ENCODE peak calls at places on chromosomes 3 and 15, in nine cellular contexts. J is heart left ventricle; R is naive thymus-derived CD4-positive, alpha-beta T cell; A is adrenal gland; X is sigmoid colon; C is pancreas; Q is ovary; B is right lobe of liver; Y is PC-3. K is an unnamed sample.

GRCh38 chr15:92899910-92900711 is at the start of gene CHD2:
- DNase-seq in B (peak), A (peak), R (peak), C (no peak), Q (peak), J (peak), Y (peak), X (peak), K (peak)

GRCh38 chr3:101813817-101814440 is 34.9 kb downstream of the NXPE3 start:
- DNase-seq in A (no peak), J (no peak), C (no peak), B (no peak), Y (peak), R (no peak), X (no peak), Q (no peak), K (no peak)

GRCh38 chr3:23402728-23403505 is 199.8 kb downstream of the UBE2E2 start:
- DNase-seq in Y (peak), A (no peak), R (no peak), X (no peak), Q (no peak), B (no peak), C (no peak), J (no peak), K (no peak)

GRCh38 chr3:30421261-30421660 is 185.1 kb upstream of the TGFBR2 start:
- DNase-seq in A (no peak), R (no peak), B (no peak), X (no peak), Q (no peak), C (no peak), J (no peak), Y (peak), K (no peak)

GRCh38 chr15:96054029-96054428 is 276.5 kb upstream of the NR2F2 start:
- DNase-seq in X (no peak), C (no peak), Q (no peak), R (no peak), J (no peak), Y (no peak), B (no peak), A (no peak), K (no peak)

GRCh38 chr15:80560601-80561025 is 134.5 kb upstream of the ABHD17C start:
- DNase-seq in B (no peak), C (no peak), J (no peak), X (no peak), Y (no peak), A (no peak), Q (no peak), R (no peak), K (no peak)

GRCh38 chr15:96073908-96074307 is 256.6 kb upstream of the NR2F2 start:
- DNase-seq in Q (no peak), A (no peak), J (no peak), Y (no peak), R (no peak), B (no peak), C (no peak), X (no peak), K (no peak)

GRCh38 chr3:14262212-14262611 is 83.6 kb downstream of the LSM3 start:
- DNase-seq in C (no peak), Y (no peak), J (no peak), A (no peak), X (no peak), Q (no peak), R (no peak), B (no peak), K (no peak)

GRCh38 chr3:132593241-132593949 is 3.7 kb upstream of the ACKR4 start:
- DNase-seq in Q (no peak), X (no peak), Y (no peak), C (no peak), A (no peak), B (no peak), R (no peak), J (no peak), K (no peak)

GRCh38 chr15:77464129-77464865 is 43.6 kb downstream of the HMG20A start:
- DNase-seq in X (no peak), J (no peak), R (no peak), Y (no peak), Q (no peak), C (no peak), B (no peak), A (no peak), K (no peak)

GRCh38 chr3:16490062-16490641 is 23.3 kb downstream of the RFTN1 start:
- DNase-seq in B (no peak), A (no peak), X (no peak), R (no peak), J (no peak), C (no peak), Y (peak), Q (no peak), K (no peak)

GRCh38 chr3:122921791-122922651 is 105.5 kb downstream of the SEMA5B start:
- DNase-seq in A (no peak), R (peak), Q (no peak), B (no peak), C (no peak), X (peak), J (no peak), Y (no peak), K (no peak)

GRCh38 chr15:70234256-70234965 is 136.7 kb upstream of the TLE3 start:
- DNase-seq in Y (no peak), A (peak), Q (no peak), C (no peak), R (no peak), J (no peak), X (peak), B (no peak), K (no peak)

GRCh38 chr3:72932416-72932815 is 44.6 kb downstream of the GXYLT2 start:
- DNase-seq in Q (no peak), J (no peak), A (no peak), X (no peak), R (no peak), B (no peak), C (no peak), Y (no peak), K (no peak)

GRCh38 chr3:161413127-161413854 is 42.0 kb upstream of the SPTSSB start:
- DNase-seq in Y (peak), R (no peak), X (no peak), Q (no peak), A (peak), B (peak), C (no peak), J (peak), K (no peak)

GRCh38 chr3:180335056-180335455 is 266.9 kb upstream of the TTC14 start:
- DNase-seq in J (no peak), B (no peak), C (no peak), X (no peak), A (no peak), R (no peak), Y (no peak), Q (no peak), K (no peak)

GRCh38 chr15:27956285-27956684 is 142.8 kb downstream of the OCA2 start:
- DNase-seq in Q (no peak), X (no peak), B (no peak), J (no peak), C (no peak), R (no peak), A (peak), Y (no peak), K (no peak)

GRCh38 chr15:24823473-24823872 is 131.3 kb upstream of the SNRPN start:
- DNase-seq in Q (no peak), B (no peak), Y (peak), C (no peak), A (no peak), R (no peak), J (peak), X (no peak), K (no peak)

GRCh38 chr3:138944842-138945645 is 1.9 kb downstream of the FOXL2 start:
- DNase-seq in X (no peak), A (peak), B (no peak), Y (no peak), J (no peak), C (peak), R (no peak), Q (peak), K (peak)

GRCh38 chr3:30548605-30549004 is 57.8 kb upstream of the TGFBR2 start:
- DNase-seq in R (peak), A (no peak), J (no peak), Y (peak), X (no peak), B (no peak), C (no peak), Q (no peak), K (no peak)

GRCh38 chr3:10376353-10376752 is 55.4 kb upstream of the SEC13 start:
- DNase-seq in Y (no peak), X (no peak), R (no peak), B (no peak), J (no peak), C (no peak), A (no peak), Q (no peak), K (peak)
- H3K4me3 ChIP-seq in Y (no peak), X (no peak), R (no peak), B (no peak), J (no peak), C (no peak), A (no peak), Q (no peak), K (no peak)

GRCh38 chr3:32815812-32816438 is 1.9 kb upstream of the TRIM71 start:
- DNase-seq in B (no peak), C (no peak), Y (no peak), R (no peak), Q (no peak), A (no peak), X (no peak), J (no peak), K (no peak)

GRCh38 chr3:32816439-32817194 is 1.2 kb upstream of the TRIM71 start:
- DNase-seq in C (peak), Y (no peak), B (no peak), J (no peak), A (peak), R (peak), X (no peak), Q (no peak), K (no peak)

GRCh38 chr3:32813180-32813579 is 4.6 kb upstream of the TRIM71 start:
- DNase-seq in B (no peak), R (no peak), X (no peak), Y (no peak), J (no peak), Q (no peak), C (no peak), A (no peak), K (no peak)

GRCh38 chr3:32817195-32817560 is 619 bp upstream of the TRIM71 start:
- DNase-seq in A (no peak), Y (no peak), X (no peak), Q (no peak), C (no peak), J (no peak), B (no peak), R (peak), K (no peak)

GRCh38 chr3:32814371-32814770 is 3.4 kb upstream of the TRIM71 start:
- DNase-seq in J (no peak), C (no peak), Q (no peak), A (no peak), B (no peak), X (no peak), R (no peak), Y (no peak), K (no peak)
- H3K4me3 ChIP-seq in J (no peak), C (no peak), Q (no peak), A (no peak), B (no peak), X (no peak), R (no peak), Y (no peak), K (no peak)

GRCh38 chr15:41622901-41623300 is 37.3 kb upstream of the MGA start:
- DNase-seq in Q (no peak), J (no peak), B (no peak), R (no peak), Y (no peak), C (no peak), A (no peak), X (no peak), K (no peak)
- H3K4me3 ChIP-seq in Q (no peak), J (no peak), B (no peak), R (no peak), Y (no peak), C (no peak), A (no peak), X (no peak), K (no peak)

GRCh38 chr15:63473999-63474809 is 30.2 kb upstream of the USP3 start:
- DNase-seq in C (no peak), Y (peak), X (no peak), R (peak), J (no peak), B (peak), Q (no peak), A (peak), K (peak)
- H3K4me3 ChIP-seq in C (no peak), Y (no peak), X (no peak), R (no peak), J (no peak), B (no peak), Q (no peak), A (no peak), K (no peak)

GRCh38 chr3:120275553-120276092 is 9.4 kb downstream of the GPR156 start:
- DNase-seq in C (no peak), X (no peak), Q (no peak), A (no peak), Y (no peak), R (no peak), J (no peak), B (no peak), K (no peak)
- H3K4me3 ChIP-seq in C (no peak), X (no peak), Q (no peak), A (no peak), Y (no peak), R (no peak), J (no peak), B (no peak), K (no peak)

DNA sequence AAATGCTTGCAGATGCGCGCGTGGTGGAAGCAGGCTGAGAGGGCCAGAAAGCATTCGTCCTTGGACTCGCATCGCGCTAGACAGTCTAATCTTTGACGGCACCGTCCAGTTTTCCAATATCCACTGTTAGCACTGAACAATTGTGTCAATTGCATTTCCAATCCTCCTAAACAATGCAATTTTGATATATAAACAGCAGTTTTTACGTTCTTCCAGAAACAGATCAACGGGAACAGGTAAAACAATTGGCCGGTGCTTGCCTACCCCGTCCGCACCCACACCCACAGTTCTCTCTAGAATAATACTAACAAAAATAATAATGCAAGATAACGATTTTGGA is 17.2 kb downstream of the CPN2 start:
- DNase-seq in A (no peak), B (no peak), R (no peak), C (no peak), Y (no peak), Q (no peak), J (no peak), X (no peak), K (no peak)
- H3K4me3 ChIP-seq in A (no peak), B (peak), R (no peak), C (peak), Y (peak), Q (no peak), J (no peak), X (peak), K (peak)

DNA sequence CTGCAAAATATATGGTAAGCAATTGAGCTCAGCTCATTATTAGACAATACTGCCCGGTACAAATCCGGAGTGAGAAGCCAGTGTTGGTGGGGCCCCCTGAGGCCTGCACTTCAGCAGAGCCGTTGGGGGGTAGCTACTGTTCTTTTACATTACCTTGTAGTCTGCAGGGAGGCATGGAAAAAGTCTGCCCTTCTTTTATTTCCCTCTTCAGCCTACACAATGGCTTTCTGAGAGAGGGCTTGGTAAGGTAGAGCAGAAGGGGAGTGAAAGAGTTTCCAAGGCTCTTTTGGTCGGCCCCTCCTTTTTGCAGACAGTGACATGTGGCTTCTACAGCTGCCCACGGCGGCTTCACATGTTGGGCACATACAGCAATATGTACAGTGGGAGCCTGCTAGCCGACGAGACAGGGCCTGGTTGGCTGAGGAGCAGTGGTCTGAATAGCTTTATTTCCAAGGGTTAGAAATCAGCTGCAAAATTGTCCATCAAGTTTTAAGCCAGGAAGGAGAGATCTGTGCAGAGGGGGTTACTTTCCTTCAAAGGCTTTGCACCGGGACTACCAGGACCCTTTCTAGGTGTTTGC is 3.9 kb downstream of the INAFM2 start:
- DNase-seq in B (no peak), C (no peak), A (no peak), Q (no peak), Y (no peak), J (no peak), X (no peak), R (no peak), K (no peak)
- H3K4me3 ChIP-seq in B (no peak), C (no peak), A (no peak), Q (no peak), Y (no peak), J (peak), X (peak), R (no peak), K (no peak)

GRCh38 chr3:120440001-120440703 is 10.6 kb downstream of the FSTL1 start:
- DNase-seq in B (no peak), X (no peak), Y (peak), R (no peak), Q (no peak), J (no peak), A (no peak), C (no peak), K (no peak)

GRCh38 chr3:120438971-120439370 is 11.8 kb downstream of the FSTL1 start:
- DNase-seq in A (peak), B (peak), C (no peak), J (peak), X (peak), R (no peak), Q (peak), Y (peak), K (no peak)

GRCh38 chr3:120440762-120441161 is 10.0 kb downstream of the FSTL1 start:
- DNase-seq in A (no peak), R (no peak), C (no peak), Q (no peak), J (no peak), X (no peak), B (no peak), Y (no peak), K (no peak)

GRCh38 chr3:120442975-120443517 is 7.7 kb downstream of the FSTL1 start:
- DNase-seq in Y (no peak), X (no peak), C (no peak), R (no peak), J (no peak), Q (no peak), A (no peak), B (no peak), K (no peak)

GRCh38 chr3:120441776-120442175 is 9.0 kb downstream of the FSTL1 start:
- DNase-seq in Y (no peak), J (no peak), A (no peak), Q (no peak), R (no peak), X (no peak), B (no peak), C (no peak), K (no peak)
- H3K4me3 ChIP-seq in Y (no peak), J (no peak), A (no peak), Q (no peak), R (no peak), X (no peak), B (no peak), C (no peak), K (no peak)

GRCh38 chr3:44292947-44293346 is 45.6 kb upstream of the TCAIM start:
- DNase-seq in J (no peak), X (no peak), R (no peak), Y (no peak), C (no peak), B (no peak), A (no peak), Q (no peak), K (no peak)
- H3K4me3 ChIP-seq in J (no peak), X (no peak), R (no peak), Y (no peak), C (no peak), B (no peak), A (no peak), Q (no peak), K (no peak)

K was measured in Peyer's patch.